ENCODE peak calls at places on chromosome 11, in six cellular contexts. E is cardiac muscle cell; H is thoracic aorta; R is OCI-LY7; M is PC-3; B is CD8-positive, alpha-beta T cell. U is an unnamed sample.

GRCh38 chr11:117538731-117539130 is 211.1 kb downstream of the CEP164 start:
- DNase-seq in E (no peak), H (no peak), R (no peak), M (no peak), B (no peak), U (no peak)

GRCh38 chr11:66882540-66882939 is 25.7 kb downstream of the LRFN4 start:
- DNase-seq in E (no peak), H (no peak), R (no peak), M (no peak), B (no peak), U (no peak)

GRCh38 chr11:102347526-102348331 is 715 bp downstream of the BIRC2 start:
- DNase-seq in E (peak; percentile 47), H (no peak), R (peak; percentile 53), M (peak; percentile 60), B (no peak), U (no peak)

GRCh38 chr11:102476812-102477211 is 24.2 kb upstream of the TMEM123 start:
- DNase-seq in E (peak; percentile 56), H (no peak), R (peak; percentile 79), M (peak; percentile 81), B (no peak), U (no peak)

GRCh38 chr11:128324531-128325141 is 262.7 kb downstream of the ETS1 start:
- DNase-seq in E (no peak), H (no peak), R (no peak), M (no peak), B (peak; percentile 72), U (no peak)

GRCh38 chr11:45857834-45858492 is 10.7 kb downstream of the CRY2 start:
- DNase-seq in E (peak; percentile 92), H (no peak), R (no peak), M (no peak), B (no peak), U (peak; percentile 67)

GRCh38 chr11:58625086-58625485 is 2.6 kb downstream of the CNTF start:
- DNase-seq in E (no peak), H (no peak), R (no peak), M (no peak), B (no peak), U (no peak)

GRCh38 chr11:14336507-14337503 is 22.2 kb downstream of the RRAS2 start:
- DNase-seq in E (peak; percentile 71), H (no peak), R (no peak), M (peak; percentile 96), B (no peak), U (no peak)

GRCh38 chr11:117786099-117786870 is 10.7 kb downstream of the DSCAML1 start:
- DNase-seq in E (no peak), H (no peak), R (no peak), M (peak; percentile 30), B (no peak), U (no peak)

GRCh38 chr11:46456676-46457432 is 65.3 kb upstream of the CHRM4 start:
- DNase-seq in E (no peak), H (no peak), R (no peak), M (no peak), B (no peak), U (no peak)

GRCh38 chr11:124961972-124962609 is 8.1 kb downstream of the CCDC15 start:
- DNase-seq in E (peak; percentile 88), H (no peak), R (peak; percentile 73), M (peak; percentile 91), B (peak; percentile 12), U (no peak)

GRCh38 chr11:102453286-102453797 is 777 bp upstream of the TMEM123 start:
- DNase-seq in E (no peak), H (no peak), R (peak; percentile 39), M (peak; percentile 42), B (no peak), U (no peak)

GRCh38 chr11:96337541-96338530 is 5.2 kb downstream of the MAML2 start:
- DNase-seq in E (peak; percentile 53), H (no peak), R (no peak), M (no peak), B (no peak), U (no peak)

GRCh38 chr11:47130541-47130940 is 46.1 kb downstream of the ARFGAP2 start:
- DNase-seq in E (no peak), H (no peak), R (no peak), M (no peak), B (no peak), U (no peak)

GRCh38 chr11:107009190-107009589 is 9.1 kb downstream of the GUCY1A2 start:
- DNase-seq in E (no peak), H (no peak), R (no peak), M (no peak), B (no peak), U (no peak)

GRCh38 chr11:17954395-17955252 is 58.2 kb downstream of the SERGEF start:
- DNase-seq in E (peak; percentile 3), H (no peak), R (no peak), M (no peak), B (no peak), U (no peak)

GRCh38 chr11:17951685-17952388 is 61.0 kb downstream of the SERGEF start:
- DNase-seq in E (no peak), H (no peak), R (no peak), M (no peak), B (no peak), U (no peak)

GRCh38 chr11:17952487-17952886 is 60.4 kb downstream of the SERGEF start:
- DNase-seq in E (no peak), H (no peak), R (no peak), M (no peak), B (no peak), U (no peak)
- H3K36me3 ChIP-seq in E (no peaks in the 10 kb centered on the region), H (peaks cover 11% of the 10 kb centered on the region), R (peaks cover 34% of the 10 kb centered on the region), M (no peaks in the 10 kb centered on the region), B (peaks cover 28% of the 10 kb centered on the region), U (no peaks in the 10 kb centered on the region)

DNA sequence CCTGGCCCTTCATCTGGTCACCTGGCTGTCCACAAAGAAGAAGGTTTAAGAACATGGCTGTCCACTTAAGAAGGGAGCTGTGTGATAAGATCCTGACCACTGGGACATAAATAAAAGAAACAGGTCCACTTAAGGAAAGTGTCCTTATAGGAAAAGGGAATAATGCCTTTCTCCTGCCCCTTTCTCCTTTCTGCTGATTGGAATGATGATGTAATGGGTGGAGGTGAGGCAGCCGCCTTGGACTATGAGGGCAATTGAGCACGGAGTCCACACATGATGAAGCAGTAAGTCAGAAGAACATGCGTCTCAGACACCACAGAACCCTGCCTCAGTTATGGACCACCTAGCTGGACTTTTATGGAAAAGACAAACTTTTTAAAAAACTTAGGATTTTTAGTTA is 401.1 kb downstream of the SHANK2 start:
- DNase-seq in E (no peak), H (no peak), R (no peak), M (no peak), B (no peak), U (no peak)
- H3K36me3 ChIP-seq in E (no peaks in the 10 kb centered on the region), H (no peaks in the 10 kb centered on the region), R (no peaks in the 10 kb centered on the region), M (no peaks in the 10 kb centered on the region), B (no peaks in the 10 kb centered on the region), U (no peaks in the 10 kb centered on the region)

GRCh38 chr11:3037041-3037944 is 19.9 kb downstream of the CARS1 start:
- DNase-seq in E (peak; percentile 76), H (peak; percentile 58), R (peak; percentile 66), M (peak; percentile 77), B (peak; percentile 18), U (peak; percentile 59)

GRCh38 chr11:3036419-3036818 is 20.8 kb downstream of the CARS1 start:
- DNase-seq in E (no peak), H (no peak), R (no peak), M (no peak), B (no peak), U (no peak)

GRCh38 chr11:3030289-3031070 is 26.7 kb downstream of the CARS1 start:
- DNase-seq in E (no peak), H (no peak), R (no peak), M (no peak), B (no peak), U (no peak)

GRCh38 chr11:3037945-3038271 is 19.3 kb downstream of the CARS1 start:
- DNase-seq in E (no peak), H (no peak), R (no peak), M (no peak), B (no peak), U (no peak)

DNA sequence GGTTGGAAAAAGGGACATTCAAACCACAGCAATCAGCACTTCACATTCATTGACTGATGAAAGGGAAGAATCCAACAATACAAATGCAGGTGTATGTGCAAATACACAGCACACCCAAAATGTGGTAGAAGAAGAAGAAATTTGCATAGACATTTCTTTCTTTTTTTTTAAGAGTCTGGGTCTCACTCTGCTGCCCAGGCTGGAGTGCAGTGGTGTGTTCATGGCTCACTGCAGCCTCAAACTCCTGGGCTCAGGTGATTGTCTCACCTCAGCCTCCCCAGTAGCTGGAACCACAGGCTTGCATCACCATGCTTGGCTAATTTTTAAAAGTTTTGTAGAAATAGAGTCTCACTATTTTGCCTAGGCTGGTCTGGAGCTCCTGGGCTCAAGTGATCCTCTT is 21.9 kb downstream of the CARS1 start:
- DNase-seq in E (no peak), H (no peak), R (no peak), M (no peak), B (no peak), U (no peak)
- H3K36me3 ChIP-seq in E (peaks cover 23% of the 10 kb centered on the region), H (peaks cover 41% of the 10 kb centered on the region), R (peaks cover 72% of the 10 kb centered on the region), M (peaks cover 31% of the 10 kb centered on the region), B (peaks cover 27% of the 10 kb centered on the region), U (no peaks in the 10 kb centered on the region)

GRCh38 chr11:11993814-11994213 is 14.6 kb downstream of the DKK3 start:
- DNase-seq in E (peak; percentile 72), H (no peak), R (no peak), M (peak; percentile 90), B (no peak), U (peak; percentile 68)

GRCh38 chr11:11995601-11996000 is 12.8 kb downstream of the DKK3 start:
- DNase-seq in E (no peak), H (no peak), R (no peak), M (no peak), B (peak; percentile 15), U (no peak)

GRCh38 chr11:11989774-11990744 is 18.4 kb downstream of the DKK3 start:
- DNase-seq in E (peak; percentile 69), H (no peak), R (no peak), M (no peak), B (no peak), U (no peak)

GRCh38 chr11:11992257-11992690 is 16.2 kb downstream of the DKK3 start:
- DNase-seq in E (no peak), H (no peak), R (no peak), M (peak; percentile 52), B (no peak), U (no peak)

GRCh38 chr11:11992813-11993212 is 15.6 kb downstream of the DKK3 start:
- DNase-seq in E (no peak), H (no peak), R (no peak), M (no peak), B (no peak), U (no peak)
- H3K36me3 ChIP-seq in E (peaks cover 18% of the 10 kb centered on the region), H (peaks cover 11% of the 10 kb centered on the region), R (no peaks in the 10 kb centered on the region), M (no peaks in the 10 kb centered on the region), B (no peaks in the 10 kb centered on the region), U (no peaks in the 10 kb centered on the region)

DNA sequence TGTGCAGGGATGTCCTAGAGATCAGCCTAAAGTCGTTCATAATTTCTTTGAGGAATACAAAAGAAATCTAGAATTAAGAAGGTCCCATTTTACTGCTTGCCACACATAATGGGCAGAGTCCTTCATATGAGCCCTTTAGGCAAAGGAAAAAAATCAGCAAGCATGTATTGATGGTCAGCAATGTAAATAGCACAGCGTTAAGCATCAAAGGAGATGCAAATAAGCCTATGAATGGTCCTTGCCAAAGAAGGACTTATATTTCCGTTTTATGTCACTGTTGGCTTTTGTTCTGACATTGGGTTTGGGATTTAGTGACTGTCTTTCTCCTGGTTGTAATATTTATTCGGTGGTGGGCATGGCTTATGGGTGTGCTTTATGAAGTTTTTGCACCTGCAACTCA is 69.8 kb downstream of the CD44 start:
- DNase-seq in E (no peak), H (no peak), R (no peak), M (no peak), B (no peak), U (no peak)
- H3K36me3 ChIP-seq in E (no peaks in the 10 kb centered on the region), H (peaks cover 33% of the 10 kb centered on the region), R (no peaks in the 10 kb centered on the region), M (peaks cover 49% of the 10 kb centered on the region), B (peaks cover 65% of the 10 kb centered on the region), U (no peaks in the 10 kb centered on the region)